ENCODE peak calls at places on chromosomes 11 and 22, in four cellular contexts. P, Z, W and O are unnamed samples.
A peak's percentile ranks its signal among the peaks of the same experiment; 100 is the strongest.

GRCh38 chr11:43145653-43146052 is 166.1 kb upstream of the API5 start:
- DNase-seq in Z (peak; percentile 64), W (no peak), P (no peak), O (no peak)

GRCh38 chr22:24053481-24054226 is 42.5 kb downstream of the CABIN1 start:
- DNase-seq in W (no peak), P (no peak), Z (peak; percentile 15), O (no peak)

GRCh38 chr11:82857145-82857544 is 43.1 kb downstream of the PRCP start:
- DNase-seq in Z (no peak), P (no peak), W (no peak), O (no peak)

GRCh38 chr22:44584256-44584902 is 86.3 kb upstream of the RTL6 start:
- DNase-seq in Z (no peak), P (no peak), W (no peak), O (no peak)

GRCh38 chr11:133082453-133082781 is 449.9 kb downstream of the OPCML start:
- DNase-seq in P (no peak), Z (no peak), W (no peak), O (no peak)

GRCh38 chr11:883527-883926 is 27.1 kb downstream of the CHID1 start:
- DNase-seq in Z (no peak), P (no peak), W (no peak), O (no peak)

GRCh38 chr22:26632422-26633155 is 10.8 kb downstream of the CRYBA4 start:
- DNase-seq in W (no peak), Z (no peak), P (no peak), O (no peak)

GRCh38 chr22:37416806-37417205 is 10.5 kb downstream of the ELFN2 start:
- DNase-seq in W (no peak), Z (no peak), P (no peak), O (no peak)

GRCh38 chr11:122628691-122629555 is 26.6 kb upstream of the UBASH3B start:
- DNase-seq in P (peak; percentile 86), Z (no peak), W (peak; percentile 65), O (peak; percentile 63)

GRCh38 chr22:30922151-30922611 is 46.4 kb downstream of the MORC2 start:
- DNase-seq in W (no peak), P (no peak), Z (peak; percentile 60), O (no peak)

GRCh38 chr22:25624486-25624885 is 60.0 kb downstream of the GRK3 start:
- DNase-seq in Z (no peak), W (peak; percentile 15), P (no peak), O (no peak)

GRCh38 chr11:85765835-85766234 is 45.1 kb downstream of the SYTL2 start:
- DNase-seq in W (no peak), P (no peak), Z (no peak), O (no peak)

GRCh38 chr22:17965538-17966402 is 58.6 kb downstream of the MICAL3 start:
- DNase-seq in Z (no peak), P (no peak), W (no peak), O (no peak)

GRCh38 chr11:62143727-62144126 is 19.9 kb downstream of the INCENP start:
- DNase-seq in Z (no peak), W (no peak), P (no peak), O (no peak)

GRCh38 chr11:64525711-64526110 is 65.3 kb upstream of the SLC22A12 start:
- DNase-seq in W (no peak), Z (no peak), P (no peak), O (no peak)

GRCh38 chr11:43746670-43747069 is 66.1 kb downstream of the HSD17B12 start:
- DNase-seq in P (no peak), Z (no peak), W (no peak), O (no peak)

GRCh38 chr11:70155386-70155785 is 47.7 kb upstream of the FADD start:
- DNase-seq in Z (no peak), W (no peak), P (no peak), O (no peak)

GRCh38 chr22:44225091-44225689 is 44.5 kb downstream of the PARVG start:
- DNase-seq in W (no peak), P (peak; percentile 31), Z (no peak), O (no peak)

DNA sequence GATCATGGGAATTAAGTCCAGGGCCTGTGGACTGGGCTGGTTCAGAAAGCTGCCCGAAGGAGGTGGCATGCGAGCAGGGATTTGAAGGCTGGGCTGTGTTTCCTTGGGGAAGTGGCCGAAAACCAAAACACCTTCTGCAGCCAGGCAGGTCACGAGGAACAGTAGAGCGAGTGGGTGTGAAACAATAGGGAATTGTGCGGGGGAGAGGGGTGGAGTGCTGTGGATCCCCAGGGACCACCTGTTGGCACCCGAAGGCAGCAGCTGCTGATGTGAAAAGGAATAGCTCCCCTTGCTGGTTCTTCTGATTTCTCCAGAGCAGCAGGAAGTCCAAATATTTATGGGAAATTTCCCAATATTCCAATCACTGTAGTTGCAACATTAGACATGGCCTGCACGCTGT is 24.6 kb downstream of the TP53I11 start:
- DNase-seq in Z (no peak), P (no peak), W (no peak), O (no peak)
- TF ChIP-seq SUZ12 in Z (no peak), P (no peak), W (no peak), O (no peak)

GRCh38 chr11:94131363-94132115 is 2.9 kb downstream of the PANX1 start:
- DNase-seq in P (peak; percentile 6), Z (no peak), W (no peak), O (no peak)

GRCh38 chr11:94132823-94133408 is 4.3 kb downstream of the PANX1 start:
- DNase-seq in W (no peak), Z (no peak), P (no peak), O (no peak)

GRCh38 chr11:94132152-94132558 is 3.5 kb downstream of the PANX1 start:
- DNase-seq in Z (no peak), P (peak; percentile 33), W (no peak), O (no peak)

GRCh38 chr11:94133752-94134151 is 5.1 kb downstream of the PANX1 start:
- DNase-seq in Z (no peak), W (no peak), P (no peak), O (no peak)

GRCh38 chr11:94134651-94135512 is 6.2 kb downstream of the PANX1 start:
- DNase-seq in P (no peak), W (no peak), Z (no peak), O (no peak)
- H3K9ac ChIP-seq in P (no peak overlapping the region), W (no peak overlapping the region), Z (peak overlapping the region; percentile 49), O (no peak overlapping the region)

GRCh38 chr22:28440517-28441366 is 238.9 kb downstream of the TTC28 start:
- DNase-seq in W (no peak), Z (no peak), P (no peak), O (no peak)

GRCh38 chr22:28441720-28442263 is 237.8 kb downstream of the TTC28 start:
- DNase-seq in P (no peak), W (peak; percentile 73), Z (no peak), O (no peak)

GRCh38 chr22:28442951-28443876 is 236.4 kb downstream of the TTC28 start:
- DNase-seq in Z (no peak), W (peak; percentile 20), P (peak; percentile 54), O (peak; percentile 42)

GRCh38 chr22:28444659-28445058 is 235.0 kb downstream of the TTC28 start:
- DNase-seq in Z (no peak), W (no peak), P (no peak), O (no peak)

GRCh38 chr22:28442264-28442950 is 237.2 kb downstream of the TTC28 start:
- DNase-seq in Z (no peak), P (peak; percentile 85), W (peak; percentile 74), O (peak; percentile 49)
- H3K4me1 ChIP-seq in Z (no peaks in the 10 kb centered on the region), P (no peaks in the 10 kb centered on the region), W (peaks cover 21% of the 10 kb centered on the region), O (no peaks in the 10 kb centered on the region)

GRCh38 chr22:35330258-35330861 is 30.7 kb downstream of the TOM1 start:
- DNase-seq in Z (no peak), W (no peak), P (no peak), O (no peak)
- TF ChIP-seq SUZ12 in Z (no peak), W (no peak), P (no peak), O (no peak)

GRCh38 chr11:94184861-94185260 is 56.2 kb downstream of the PANX1 start:
- DNase-seq in Z (no peak), W (no peak), P (no peak), O (no peak)
- H3K9ac ChIP-seq in Z (no peak overlapping the region), W (no peak overlapping the region), P (no peak overlapping the region), O (no peak overlapping the region)